ENCODE peak calls at places on chromosomes 1 and 21, in six cellular contexts. X is IMR-90, I is DMS153, D is nucleus accumbens, W is NCI-H2029, M is germinal center. Q is an unnamed sample.
A peak's percentile ranks its signal among the peaks of the same experiment; 100 is the strongest.

GRCh38 chr1:61873581-61873980 is 131.3 kb downstream of the PATJ start:
- DNase-seq in M (no peak), W (no peak), D (no peak), X (no peak), I (no peak), Q (no peak)

GRCh38 chr1:18974616-18975015 is 18.1 kb upstream of the IFFO2 start:
- DNase-seq in W (no peak), I (no peak), D (no peak), X (no peak), M (no peak), Q (no peak)

GRCh38 chr1:32759521-32759980 is 57.0 kb upstream of the SYNC start:
- DNase-seq in X (no peak), I (no peak), M (no peak), D (no peak), W (no peak), Q (no peak)

GRCh38 chr1:220768127-220768601 is 18.5 kb upstream of the MTARC1 start:
- DNase-seq in D (no peak), W (no peak), X (no peak), M (no peak), I (no peak), Q (no peak)

GRCh38 chr1:24735156-24735618 is 10.1 kb upstream of the CLIC4 start:
- DNase-seq in M (no peak), X (no peak), D (no peak), W (no peak), I (no peak), Q (no peak)

GRCh38 chr1:104921552-104921951 is 1171.9 kb downstream of the AMY1C start:
- DNase-seq in D (no peak), I (no peak), X (no peak), M (no peak), W (no peak), Q (no peak)

GRCh38 chr1:27789511-27790154 is 16.6 kb downstream of the STX12 start:
- DNase-seq in D (no peak), X (peak; percentile 57), M (no peak), I (no peak), W (no peak), Q (no peak)

GRCh38 chr1:110106013-110106941 is 6.0 kb upstream of the UBL4B start:
- DNase-seq in I (peak; percentile 53), M (peak; percentile 81), W (no peak), D (peak; percentile 77), X (peak; percentile 69), Q (peak; percentile 63)

GRCh38 chr21:45438391-45439145 is 33.6 kb downstream of the COL18A1 start:
- DNase-seq in I (no peak), W (no peak), X (no peak), M (no peak), D (no peak), Q (no peak)

GRCh38 chr1:25675729-25676476 is 59.3 kb downstream of the MAN1C1 start:
- DNase-seq in M (no peak), W (no peak), I (peak; percentile 35), X (no peak), D (no peak), Q (no peak)

GRCh38 chr1:1540015-1540816 is at the start of gene TMEM240:
- DNase-seq in D (peak; percentile 90), I (no peak), X (peak; percentile 69), M (peak; percentile 60), W (no peak), Q (no peak)

GRCh38 chr1:237205400-237206064 is 163.5 kb downstream of the RYR2 start:
- DNase-seq in I (no peak), W (no peak), X (peak; percentile 16), M (no peak), D (no peak), Q (no peak)

GRCh38 chr21:32803651-32804050 is 32.1 kb upstream of the PAXBP1 start:
- DNase-seq in I (no peak), M (no peak), W (no peak), X (peak; percentile 30), D (no peak), Q (no peak)

GRCh38 chr1:186066411-186066810 is 308.6 kb downstream of the TPR start:
- DNase-seq in M (no peak), I (no peak), X (no peak), D (no peak), W (no peak), Q (no peak)

GRCh38 chr1:105934806-105935205 is 1121.7 kb upstream of the PRMT6 start:
- DNase-seq in I (no peak), X (no peak), D (no peak), M (no peak), W (no peak), Q (no peak)

GRCh38 chr1:200963076-200963475 is 60.4 kb downstream of the KIF21B start:
- DNase-seq in I (no peak), X (no peak), M (no peak), D (no peak), W (no peak), Q (no peak)

GRCh38 chr1:205484985-205485967 is 19.2 kb upstream of the CDK18 start:
- DNase-seq in W (peak; percentile 75), D (peak; percentile 79), X (peak; percentile 59), M (peak; percentile 91), I (peak; percentile 83), Q (peak; percentile 68)

GRCh38 chr1:160373696-160374095 is 6.8 kb downstream of the NHLH1 start:
- DNase-seq in W (no peak), M (no peak), X (peak; percentile 11), I (no peak), D (no peak), Q (no peak)

GRCh38 chr1:182061597-182061996 is at the start of gene ZNF648:
- DNase-seq in I (no peak), D (no peak), M (no peak), X (no peak), W (no peak), Q (no peak)

GRCh38 chr21:25572895-25573310 is 34.4 kb downstream of the MRPL39 start:
- DNase-seq in M (peak; percentile 20), W (no peak), X (peak; percentile 59), D (no peak), I (no peak), Q (no peak)

GRCh38 chr1:150516616-150517015 is 1.1 kb downstream of the FALEC start:
- DNase-seq in I (peak; percentile 31), D (no peak), M (no peak), X (no peak), W (no peak), Q (no peak)

GRCh38 chr21:32580949-32581348 is 4.4 kb downstream of the TCP10L start:
- DNase-seq in I (no peak), W (no peak), X (no peak), D (no peak), M (no peak), Q (no peak)

GRCh38 chr1:205438213-205439158 is 16.6 kb upstream of the LEMD1 start:
- DNase-seq in D (peak; percentile 85), I (peak; percentile 80), X (peak; percentile 65), M (no peak), W (peak; percentile 66), Q (peak; percentile 62)

GRCh38 chr1:8170059-8170835 is 144.1 kb upstream of the ERRFI1 start:
- DNase-seq in I (no peak), D (no peak), W (no peak), M (no peak), X (no peak), Q (no peak)

Q was measured in hypothalamus.